ENCODE peak calls at places on chromosomes 5 and 9, in five cellular contexts. C is mammary epithelial cell, T is endothelial cell of umbilical vein, U is neural progenitor cell, W is PC-9. L is an unnamed sample.
A peak's percentile ranks its signal among the peaks of the same experiment; 100 is the strongest.

GRCh38 chr5:87400305-87400899 is 12.3 kb downstream of the CCNH start:
- DNase-seq in C (peak; percentile 27), T (peak; percentile 63), U (peak; percentile 15), W (peak; percentile 43), L (no peak)

GRCh38 chr9:76603448-76603895 is 144.5 kb downstream of the GCNT1 start:
- DNase-seq in C (peak; percentile 12), T (no peak), U (no peak), W (no peak), L (no peak)

GRCh38 chr9:81625969-81626368 is 63.4 kb downstream of the TLE1 start:
- DNase-seq in C (no peak), T (no peak), U (no peak), W (no peak), L (no peak)

GRCh38 chr9:15329539-15330109 is 22.6 kb upstream of the TTC39B start:
- DNase-seq in C (no peak), T (no peak), U (no peak), W (no peak), L (no peak)

GRCh38 chr9:36721846-36722588 is 149.3 kb downstream of the MELK start:
- DNase-seq in C (no peak), T (peak; percentile 15), U (no peak), W (no peak), L (no peak)

GRCh38 chr5:150111121-150111520 is 24.8 kb upstream of the CSF1R start:
- DNase-seq in C (no peak), T (no peak), U (peak; percentile 24), W (no peak), L (no peak)

GRCh38 chr9:85723220-85723619 is 18.5 kb downstream of the AGTPBP1 start:
- DNase-seq in C (no peak), T (no peak), U (peak; percentile 69), W (no peak), L (peak; percentile 39)

GRCh38 chr9:113564804-113565237 is 101.3 kb downstream of the RGS3 start:
- DNase-seq in C (peak; percentile 85), T (no peak), U (peak; percentile 73), W (peak; percentile 46), L (no peak)

GRCh38 chr9:83583151-83584014 is 39.6 kb upstream of the IDNK start:
- DNase-seq in C (peak; percentile 20), T (peak; percentile 60), U (peak; percentile 75), W (no peak), L (peak; percentile 33)

GRCh38 chr9:76810377-76810957 is 46.2 kb downstream of the PCA3 start:
- DNase-seq in C (peak; percentile 35), T (peak; percentile 67), U (peak; percentile 74), W (no peak), L (peak; percentile 28)

GRCh38 chr9:70746760-70747159 is 332.3 kb upstream of the KLF9 start:
- DNase-seq in C (no peak), T (no peak), U (no peak), W (no peak), L (no peak)

GRCh38 chr5:127006711-127007110 is 23.6 kb downstream of the MARCHF3 start:
- DNase-seq in C (no peak), T (no peak), U (no peak), W (no peak), L (no peak)

GRCh38 chr5:73564644-73565165 is 734 bp downstream of the ANKRA2 start:
- DNase-seq in C (no peak), T (no peak), U (no peak), W (no peak), L (peak; percentile 22)

GRCh38 chr5:108381034-108381954 is 604 bp downstream of the FBXL17 start:
- DNase-seq in C (peak; percentile 78), T (peak; percentile 66), U (peak; percentile 87), W (peak; percentile 42), L (peak; percentile 78)

GRCh38 chr9:133992780-133993634 is 883 bp upstream of the VAV2 start:
- DNase-seq in C (peak; percentile 89), T (peak; percentile 70), U (peak; percentile 87), W (peak; percentile 66), L (no peak)

GRCh38 chr9:96487949-96488348 is 38.0 kb downstream of the HABP4 start:
- DNase-seq in C (no peak), T (no peak), U (no peak), W (no peak), L (no peak)

GRCh38 chr9:112044183-112044582 is 130.9 kb downstream of the SUSD1 start:
- DNase-seq in C (no peak), T (no peak), U (no peak), W (no peak), L (no peak)

GRCh38 chr5:177588413-177588909 is 3.5 kb upstream of the TMED9 start:
- DNase-seq in C (no peak), T (no peak), U (peak; percentile 20), W (no peak), L (no peak)

GRCh38 chr9:96859461-96860198 is 5.3 kb upstream of the ZNF782 start:
- DNase-seq in C (peak; percentile 98), T (no peak), U (peak; percentile 74), W (peak; percentile 88), L (no peak)

GRCh38 chr5:171483453-171484177 is 64.2 kb downstream of the FGF18 start:
- DNase-seq in C (no peak), T (no peak), U (no peak), W (no peak), L (no peak)

GRCh38 chr5:90251447-90251846 is 158.1 kb downstream of the CETN3 start:
- DNase-seq in C (no peak), T (no peak), U (no peak), W (no peak), L (no peak)

GRCh38 chr9:36903541-36904435 is 130.3 kb downstream of the PAX5 start:
- DNase-seq in C (peak; percentile 73), T (peak; percentile 80), U (no peak), W (peak; percentile 65), L (no peak)

GRCh38 chr9:130970052-130970451 is 31.0 kb upstream of the FIBCD1 start:
- DNase-seq in C (no peak), T (no peak), U (no peak), W (no peak), L (no peak)

GRCh38 chr5:147391781-147392180 is 118.1 kb downstream of the DPYSL3 start:
- DNase-seq in C (peak; percentile 61), T (peak; percentile 80), U (peak; percentile 57), W (no peak), L (no peak)

GRCh38 chr5:8844847-8845246 is 701.0 kb downstream of the SEMA5A start:
- DNase-seq in C (no peak), T (no peak), U (no peak), W (no peak), L (no peak)

GRCh38 chr5:94968507-94969095 is 316.3 kb downstream of the MCTP1 start:
- DNase-seq in C (peak; percentile 53), T (peak; percentile 77), U (peak; percentile 81), W (peak; percentile 66), L (peak; percentile 37)

GRCh38 chr5:54360925-54361662 is 50.7 kb upstream of the ARL15 start:
- DNase-seq in C (no peak), T (no peak), U (no peak), W (no peak), L (no peak)

GRCh38 chr5:43711496-43711895 is 108.5 kb downstream of the NNT start:
- DNase-seq in C (peak; percentile 5), T (no peak), U (no peak), W (peak; percentile 48), L (no peak)

GRCh38 chr9:126373241-126373640 is 46.6 kb downstream of the MVB12B start:
- DNase-seq in C (peak; percentile 69), T (peak; percentile 90), U (no peak), W (peak; percentile 62), L (no peak)

GRCh38 chr5:158573829-158574228 is 525.9 kb downstream of the EBF1 start:
- DNase-seq in C (no peak), T (no peak), U (no peak), W (no peak), L (no peak)

GRCh38 chr5:145484195-145484594 is 350.9 kb downstream of the PRELID2 start:
- DNase-seq in C (peak; percentile 74), T (peak; percentile 42), U (no peak), W (peak; percentile 58), L (no peak)

GRCh38 chr5:177473461-177473991 is at the start of gene DBN1:
- DNase-seq in C (no peak), T (peak; percentile 30), U (peak; percentile 89), W (no peak), L (peak; percentile 62)

GRCh38 chr5:159050408-159051091 is 49.2 kb downstream of the EBF1 start:
- DNase-seq in C (no peak), T (no peak), U (peak; percentile 36), W (no peak), L (no peak)

GRCh38 chr9:137052998-137053943 is 590 bp downstream of the ENTPD2 start:
- DNase-seq in C (no peak), T (no peak), U (peak; percentile 53), W (peak; percentile 13), L (no peak)
- TF ChIP-seq EZH2 in C (no peak), T (peak; percentile 97), U (peak; percentile 97), W (no peak), L (no peak)

GRCh38 chr5:13189532-13189931 is 755.0 kb downstream of the DNAH5 start:
- DNase-seq in C (no peak), T (no peak), U (no peak), W (no peak), L (no peak)

GRCh38 chr5:13188393-13188792 is 756.1 kb downstream of the DNAH5 start:
- DNase-seq in C (peak; percentile 14), T (no peak), U (no peak), W (no peak), L (no peak)
- H3K9me3 ChIP-seq in C (no peaks in the 10 kb centered on the region), T (no peaks in the 10 kb centered on the region), U (no peaks in the 10 kb centered on the region), W (no peaks in the 10 kb centered on the region), L (no peaks in the 10 kb centered on the region)

DNA sequence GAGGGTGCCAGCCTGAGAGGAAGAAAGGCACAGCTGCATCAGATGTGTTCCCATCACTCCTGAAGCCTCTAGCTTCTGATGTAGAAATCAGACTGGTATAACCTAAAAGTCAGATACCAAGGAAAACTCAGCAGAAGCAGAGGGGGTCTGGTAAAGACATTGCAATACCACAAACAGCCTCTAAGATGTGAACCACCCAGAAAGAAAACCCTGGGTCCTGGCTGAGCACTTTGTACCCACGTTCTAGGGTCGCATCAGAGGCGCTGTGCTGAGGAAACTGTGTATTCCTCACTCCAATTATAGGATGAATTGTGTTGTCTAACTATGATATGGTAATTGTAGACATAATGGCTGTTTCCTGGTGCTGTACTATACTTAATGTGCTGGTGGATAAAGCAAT is 275.6 kb downstream of the IRX2 start:
- DNase-seq in C (no peak), T (no peak), U (no peak), W (no peak), L (no peak)
- TF ChIP-seq CTCF in C (no peak), T (no peak), U (peak; percentile 9), W (no peak), L (peak; percentile 14)

DNA sequence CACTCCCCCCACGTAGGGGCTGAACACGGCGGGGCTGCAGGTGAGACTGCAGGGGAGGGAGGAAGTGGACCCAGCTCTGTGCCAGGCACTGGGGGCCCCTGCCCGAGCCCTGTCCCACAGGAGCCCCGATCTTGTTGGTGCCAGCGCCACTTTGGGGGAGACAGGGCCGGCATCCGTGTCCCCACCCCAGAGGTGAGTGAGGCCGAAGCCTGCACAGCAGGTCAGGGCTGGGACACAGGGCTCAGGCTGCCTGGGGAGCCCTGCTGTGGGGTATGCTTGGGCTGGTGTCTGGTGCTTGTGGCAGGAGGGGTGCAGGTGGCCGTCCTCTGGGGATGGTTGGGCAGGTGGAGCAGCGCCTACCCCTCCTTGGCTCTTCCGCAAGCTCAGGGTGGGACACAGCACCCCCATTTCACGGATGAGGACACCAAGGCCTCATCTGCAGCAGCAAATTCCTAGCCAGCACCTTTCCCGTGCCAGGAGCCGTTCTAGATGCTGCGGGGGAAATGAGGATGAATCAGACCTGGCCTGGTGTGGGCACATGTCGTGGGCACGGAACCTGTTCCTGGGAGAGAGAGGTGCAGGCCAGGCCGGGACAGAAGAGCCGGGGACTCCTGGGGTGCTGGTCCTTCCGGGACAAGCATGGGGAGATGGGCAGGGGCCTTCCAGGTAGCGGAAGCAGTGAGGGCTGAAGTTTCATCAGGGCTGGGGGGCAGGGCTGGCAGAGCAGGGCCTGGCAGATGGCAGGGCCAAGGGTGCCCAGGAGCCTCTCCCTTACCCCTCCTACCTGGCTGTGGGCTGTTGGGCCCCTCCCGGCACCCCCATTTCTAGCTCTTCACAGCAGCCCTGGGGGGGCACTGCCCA is 35.2 kb downstream of the KCNT1 start:
- DNase-seq in C (peak; percentile 13), T (no peak), U (no peak), W (no peak), L (no peak)
- TF ChIP-seq EZH2 in C (no peak), T (no peak), U (no peak), W (no peak), L (no peak)